ENCODE peak calls at places on chromosome 6, in ten cellular contexts. Y, P, R, O, J, A, K, D, N and F are unnamed samples.

GRCh38 chr6:166435574-166435973 is 52.8 kb upstream of the MPC1 start:
- DNase-seq in O (no peak), A (no peak), R (no peak), P (no peak), K (peak; percentile 60), Y (no peak), J (no peak), N (no peak), D (peak; percentile 87), F (no peak)

GRCh38 chr6:43070028-43070632 is 6.0 kb upstream of the PTK7 start:
- DNase-seq in N (no peak), J (peak; percentile 90), R (peak; percentile 84), A (peak; percentile 77), O (peak; percentile 59), D (no peak), Y (no peak), K (no peak), P (peak; percentile 72), F (peak; percentile 78)

GRCh38 chr6:1702580-1703051 is 92.9 kb downstream of the FOXC1 start:
- DNase-seq in P (no peak), Y (no peak), D (no peak), O (no peak), N (no peak), J (no peak), R (peak; percentile 22), A (no peak), K (no peak), F (no peak)

GRCh38 chr6:2970753-2971419 is 481 bp downstream of the SERPINB6 start:
- DNase-seq in K (peak; percentile 61), J (peak; percentile 77), D (peak; percentile 95), N (peak; percentile 53), R (peak; percentile 43), A (peak; percentile 42), O (peak; percentile 57), P (peak; percentile 39), Y (no peak), F (peak; percentile 51)

GRCh38 chr6:144722214-144722737 is 437.1 kb downstream of the UTRN start:
- DNase-seq in R (peak; percentile 5), K (no peak), Y (no peak), D (no peak), P (no peak), N (no peak), J (no peak), O (no peak), A (no peak), F (no peak)

GRCh38 chr6:154928325-154928922 is 66.7 kb upstream of the TIAM2 start:
- DNase-seq in A (peak; percentile 73), P (peak; percentile 74), O (peak; percentile 50), R (peak; percentile 84), D (peak; percentile 83), N (peak; percentile 52), J (peak; percentile 93), K (peak; percentile 56), Y (peak; percentile 50), F (peak; percentile 78)

GRCh38 chr6:30787954-30788353 is 43.6 kb upstream of the IER3 start:
- DNase-seq in J (no peak), O (no peak), N (no peak), P (peak; percentile 76), Y (no peak), R (no peak), K (no peak), A (no peak), D (no peak), F (no peak)

GRCh38 chr6:79646006-79646405 is 14.9 kb downstream of the SH3BGRL2 start:
- DNase-seq in O (no peak), R (no peak), A (no peak), P (no peak), D (no peak), Y (no peak), N (no peak), K (no peak), J (peak; percentile 74), F (no peak)

GRCh38 chr6:15247750-15248450 is 2.0 kb downstream of the JARID2 start:
- DNase-seq in N (peak; percentile 36), A (peak; percentile 42), P (peak; percentile 57), R (peak; percentile 68), J (peak; percentile 66), K (peak; percentile 59), Y (no peak), D (peak; percentile 92), O (peak; percentile 54), F (peak; percentile 65)

GRCh38 chr6:34059914-34060313 is 86.0 kb downstream of the GRM4 start:
- DNase-seq in P (no peak), A (no peak), D (no peak), N (no peak), O (no peak), Y (no peak), J (no peak), R (no peak), K (no peak), F (no peak)

GRCh38 chr6:39934060-39934757 is at the start of gene MOCS1:
- DNase-seq in P (peak; percentile 50), O (peak; percentile 42), J (peak; percentile 90), R (peak; percentile 60), Y (peak; percentile 7), N (peak; percentile 59), D (peak; percentile 96), K (peak; percentile 34), A (peak; percentile 39), F (peak; percentile 61)

GRCh38 chr6:140500864-140501263 is 1126.4 kb upstream of the CITED2 start:
- DNase-seq in P (no peak), R (no peak), K (no peak), O (no peak), A (no peak), D (no peak), J (no peak), Y (no peak), N (no peak), F (no peak)

GRCh38 chr6:139386404-139386803 is 12.0 kb upstream of the CITED2 start:
- DNase-seq in D (no peak), P (no peak), J (no peak), O (no peak), K (no peak), N (no peak), R (no peak), A (no peak), Y (no peak), F (no peak)

GRCh38 chr6:129513471-129513870 is 196.5 kb downstream of the ARHGAP18 start:
- DNase-seq in N (no peak), P (peak; percentile 71), A (no peak), R (peak; percentile 73), K (no peak), O (no peak), Y (no peak), J (no peak), D (no peak), F (peak; percentile 32)

DNA sequence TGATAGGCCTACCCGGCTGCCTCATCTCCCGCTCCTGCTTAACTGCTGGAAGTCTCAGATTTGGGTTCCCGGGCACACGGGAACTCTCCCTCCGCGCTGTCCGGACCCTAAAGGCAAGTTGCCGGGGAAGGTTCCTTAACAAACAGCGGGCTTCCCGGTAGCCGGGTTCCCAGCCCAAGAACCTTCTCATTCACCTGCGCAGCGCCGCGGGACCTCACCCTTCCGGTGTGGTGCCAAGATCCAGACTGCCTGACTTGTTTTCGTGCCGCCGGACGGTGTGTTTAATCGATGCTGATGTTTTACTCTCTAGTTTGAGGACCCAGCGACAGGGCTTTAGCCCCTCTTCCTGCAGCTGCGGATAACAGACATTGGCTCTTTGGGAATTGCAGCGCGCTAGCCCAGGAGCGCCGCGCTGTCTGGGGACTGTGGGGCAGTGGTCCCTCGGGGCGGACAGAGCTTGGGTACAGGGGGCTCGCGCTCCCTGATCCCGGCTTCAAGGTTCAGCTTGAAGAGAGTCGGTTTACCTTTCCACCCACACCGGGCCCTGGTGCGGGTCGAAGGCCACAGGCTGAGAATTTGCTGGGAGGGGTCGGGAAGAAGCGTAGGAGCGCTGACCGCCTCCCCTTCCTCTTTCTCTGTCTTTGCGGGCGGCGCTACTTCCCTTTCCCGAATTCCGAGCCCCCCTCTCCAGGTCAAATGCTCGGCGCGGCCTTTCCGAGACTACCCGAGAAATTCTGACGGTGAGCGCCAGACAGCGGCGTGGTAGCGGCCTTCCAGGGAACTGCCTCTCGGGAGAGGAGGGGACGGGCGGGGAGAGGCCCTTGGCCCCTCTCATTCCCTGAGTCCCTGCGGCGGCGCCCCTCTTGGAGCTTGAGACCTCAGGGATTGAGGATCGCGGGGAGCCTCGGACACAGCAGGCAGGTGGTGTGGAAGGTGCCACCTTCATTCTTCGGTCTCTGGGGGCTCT is 17.2 kb downstream of the ABT1 start:
- DNase-seq in R (no peak), N (no peak), D (no peak), J (peak; percentile 77), K (no peak), O (no peak), A (no peak), P (no peak), Y (no peak), F (no peak)
- TF ChIP-seq CTCF in R (no peak), N (no peak), D (no peak), J (no peak), K (no peak), O (no peak), A (no peak), P (no peak), Y (no peak), F (no peak)

DNA sequence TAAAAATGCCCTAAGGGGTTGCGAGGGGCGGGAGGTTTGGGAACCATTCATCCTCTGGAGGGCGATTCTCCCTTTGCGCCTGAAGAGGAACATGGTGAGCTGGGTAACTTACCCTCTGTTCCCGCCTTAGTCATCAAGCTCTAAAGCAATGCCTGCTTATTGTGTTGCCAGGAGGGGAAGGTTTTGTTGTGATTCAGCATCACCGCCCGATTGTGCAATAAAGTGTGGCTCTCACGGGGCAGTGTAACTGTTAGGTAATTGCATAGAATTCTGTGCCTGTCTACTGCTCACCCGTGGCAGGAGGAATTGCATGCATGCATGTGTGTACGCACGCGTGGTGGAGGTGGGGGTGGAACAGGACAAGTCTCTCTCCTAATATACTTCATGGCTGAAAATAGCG is 95.5 kb upstream of the AGPAT4 start:
- DNase-seq in N (no peak), R (peak; percentile 90), O (peak; percentile 73), D (no peak), P (peak; percentile 85), A (no peak), K (no peak), Y (peak; percentile 44), J (peak; percentile 24), F (peak; percentile 82)
- TF ChIP-seq CTCF in N (no peak), R (no peak), O (no peak), D (no peak), P (no peak), A (no peak), K (no peak), Y (no peak), J (no peak), F (no peak)

DNA sequence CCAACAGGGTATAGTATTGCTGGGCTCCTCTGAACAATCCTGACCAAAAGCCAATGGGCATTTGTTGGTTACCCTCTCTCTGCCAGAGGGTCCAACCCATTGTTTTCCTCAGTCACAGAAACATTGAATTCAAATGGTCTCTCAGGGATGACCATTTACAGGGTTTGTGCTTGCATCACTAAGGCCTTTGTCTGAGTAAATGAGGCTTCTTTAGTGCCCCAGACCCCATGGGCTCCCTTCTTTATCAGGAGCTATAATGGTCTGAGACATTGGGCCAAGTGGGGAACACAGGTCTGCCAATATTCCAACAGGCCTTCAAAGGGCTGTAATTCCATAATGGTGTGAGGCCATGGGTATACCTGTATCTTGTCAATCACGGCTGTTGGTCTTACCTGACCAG is 27.1 kb downstream of the GSTA2 start:
- DNase-seq in O (no peak), P (no peak), R (no peak), N (no peak), J (peak; percentile 4), Y (no peak), K (no peak), A (no peak), D (no peak), F (no peak)
- TF ChIP-seq CTCF in O (no peak), P (no peak), R (no peak), N (no peak), J (no peak), Y (no peak), K (no peak), A (no peak), D (no peak), F (no peak)

GRCh38 chr6:301929-302705 is 9.8 kb downstream of the DUSP22 start:
- DNase-seq in J (no peak), K (no peak), D (peak; percentile 85), P (no peak), Y (no peak), R (no peak), N (no peak), O (no peak), A (no peak), F (no peak)
- TF ChIP-seq CTCF in J (no peak), K (no peak), D (no peak), P (no peak), Y (no peak), R (no peak), N (no peak), O (no peak), A (no peak), F (no peak)